ENCODE peak calls at places on chromosomes 6 and 20, in seven cellular contexts. Q, Y, C, R, M, J and A are unnamed samples.
A peak's percentile ranks its signal among the peaks of the same experiment; 100 is the strongest.

GRCh38 chr20:7859371-7859802 is 80.9 kb downstream of the HAO1 start:
- DNase-seq in Y (no peak), C (no peak), J (peak; percentile 70), Q (no peak), M (no peak), R (no peak), A (no peak)

GRCh38 chr6:154615483-154616025 is 105.1 kb upstream of the CNKSR3 start:
- DNase-seq in J (peak; percentile 60), M (peak; percentile 85), C (peak; percentile 73), R (peak; percentile 58), Q (peak; percentile 38), Y (peak; percentile 80), A (no peak)

GRCh38 chr20:64196831-64197418 is 32.7 kb downstream of the MYT1 start:
- DNase-seq in R (no peak), M (no peak), J (no peak), Q (no peak), C (no peak), Y (no peak), A (no peak)

GRCh38 chr6:25324076-25324762 is 45.0 kb downstream of the CARMIL1 start:
- DNase-seq in J (no peak), Q (no peak), M (no peak), Y (no peak), C (no peak), R (no peak), A (no peak)

GRCh38 chr6:119540417-119540816 is 190.9 kb upstream of the MAN1A1 start:
- DNase-seq in Y (no peak), Q (no peak), M (no peak), J (no peak), C (no peak), R (no peak), A (no peak)

GRCh38 chr6:119264854-119265397 is 84.6 kb downstream of the MAN1A1 start:
- DNase-seq in M (no peak), Q (no peak), J (no peak), Y (no peak), R (no peak), C (no peak), A (no peak)

GRCh38 chr6:134909701-134910595 is 40.0 kb downstream of the ALDH8A1 start:
- DNase-seq in Y (no peak), Q (no peak), M (no peak), J (no peak), C (no peak), R (no peak), A (no peak)

GRCh38 chr6:163438940-163439335 is 24.4 kb downstream of the QKI start:
- DNase-seq in Y (peak; percentile 64), R (peak; percentile 25), Q (peak; percentile 54), C (peak; percentile 27), M (no peak), J (no peak), A (peak; percentile 26)

DNA sequence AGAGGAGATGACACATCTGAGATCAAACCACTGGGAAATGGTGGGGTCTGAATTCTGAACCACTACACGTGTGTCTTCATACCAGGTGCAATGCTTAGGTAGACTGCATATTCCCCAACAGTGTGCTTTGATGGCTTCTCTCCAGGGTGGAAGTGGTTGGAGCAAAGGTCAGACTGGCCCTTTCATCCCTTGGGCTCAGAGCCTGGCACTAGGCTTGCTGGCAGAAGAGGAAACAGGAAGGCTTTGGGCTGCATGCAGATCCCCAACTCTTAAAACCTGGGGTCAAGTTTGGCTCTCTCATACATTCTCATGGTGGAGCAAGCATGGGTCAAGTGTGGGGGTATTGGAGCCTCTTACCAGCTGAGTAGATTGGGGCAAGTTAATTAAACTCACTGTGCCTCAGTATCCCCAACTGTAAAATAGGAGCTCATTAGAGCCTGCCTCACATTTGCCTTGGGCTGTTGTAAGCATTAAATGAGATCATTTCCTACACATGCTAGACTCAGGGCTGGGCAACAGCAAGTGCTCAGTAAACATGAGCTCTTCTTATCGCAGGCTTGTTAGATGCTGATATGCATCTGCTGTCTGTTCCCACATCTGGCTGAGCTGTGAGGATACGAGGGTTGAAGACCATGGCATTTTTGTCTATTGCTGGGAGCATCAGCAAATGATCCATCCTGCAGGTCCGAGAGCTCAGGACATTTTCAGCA is 51.6 kb upstream of the FAM83D start:
- DNase-seq in J (no peak), M (no peak), R (no peak), Y (no peak), Q (peak; percentile 53), C (no peak), A (no peak)
- TF ChIP-seq POLR2A in J (no peak), M (no peak), R (no peak), Y (no peak), Q (no peak), C (no peak), A (no peak)

DNA sequence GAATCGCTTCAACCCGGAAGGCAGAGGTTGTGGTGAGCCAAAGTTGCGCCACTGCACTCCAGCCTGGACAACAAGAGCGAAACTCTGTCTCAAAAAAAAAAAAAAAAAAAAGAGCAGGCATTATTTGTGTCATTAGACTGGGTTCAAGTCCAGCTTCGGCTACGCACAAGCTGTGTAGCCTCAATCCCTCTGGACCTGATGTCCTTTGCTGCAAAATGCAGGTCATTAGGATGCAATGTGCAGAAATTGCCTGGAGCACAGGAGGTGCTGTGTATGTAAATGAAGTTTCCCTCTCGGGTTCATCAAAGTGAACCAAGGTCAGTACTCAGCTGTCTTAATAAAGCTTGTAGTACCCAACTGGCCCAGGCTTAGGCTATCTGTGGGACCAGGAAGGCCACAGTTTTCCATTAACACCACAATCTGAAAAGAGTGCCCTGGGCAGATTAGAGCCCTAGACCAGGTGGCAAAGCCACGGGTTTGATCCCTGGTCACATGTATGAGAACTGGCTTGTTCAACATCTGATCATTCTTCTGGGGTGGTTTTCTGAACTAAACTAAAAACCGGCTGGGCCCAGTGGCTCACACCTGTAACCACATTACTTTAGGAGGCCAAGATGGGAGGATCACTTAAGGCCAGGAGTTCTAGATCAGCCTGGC is 155.3 kb downstream of the ZMYND8 start:
- DNase-seq in R (no peak), Y (no peak), M (no peak), C (no peak), J (no peak), Q (no peak), A (no peak)
- H3K4me1 ChIP-seq in R (no peaks in the 10 kb centered on the region), Y (no peaks in the 10 kb centered on the region), M (peaks cover 33% of the 10 kb centered on the region), C (no peaks in the 10 kb centered on the region), J (peaks cover 4% of the 10 kb centered on the region), Q (no peaks in the 10 kb centered on the region), A (no peaks in the 10 kb centered on the region)

GRCh38 chr6:162379762-162380409 is 347.7 kb downstream of the PRKN start:
- DNase-seq in J (no peak), Y (no peak), C (no peak), Q (no peak), M (no peak), R (no peak), A (no peak)
- H3K27ac ChIP-seq in J (no peak overlapping the region), Y (no peak overlapping the region), C (no peak overlapping the region), Q (no peak overlapping the region), M (no peak overlapping the region), R (no peak overlapping the region), A (no peak overlapping the region)

DNA sequence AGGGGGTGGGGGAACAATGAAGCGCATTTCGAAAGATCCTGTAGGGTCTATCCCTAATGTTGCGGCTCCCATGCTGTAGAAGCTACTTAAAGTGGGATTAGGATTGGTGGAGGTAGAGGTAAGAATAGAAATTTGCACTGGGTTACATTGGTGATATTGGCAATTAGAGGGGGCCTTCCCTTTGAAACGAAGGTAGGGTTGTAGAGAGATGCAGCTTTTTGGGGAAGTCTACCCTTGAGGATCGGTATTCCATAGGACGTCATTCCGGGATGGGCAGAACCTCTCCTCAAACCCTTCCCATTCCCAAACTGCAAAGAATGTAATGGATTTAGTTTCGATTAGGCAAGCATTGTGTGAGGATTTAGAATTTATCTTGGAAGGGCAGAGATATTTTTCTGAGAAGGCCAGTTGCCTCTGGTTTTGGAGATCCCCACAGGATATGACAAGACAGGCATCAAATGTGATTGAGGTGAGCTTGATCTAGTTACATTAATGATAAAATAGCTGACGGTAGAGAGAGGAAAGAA is 5.4 kb upstream of the ZNFX1 start:
- DNase-seq in R (no peak), J (no peak), C (no peak), Q (no peak), Y (no peak), M (no peak), A (no peak)
- TF ChIP-seq POLR2A in R (no peak), J (no peak), C (no peak), Q (no peak), Y (no peak), M (no peak), A (no peak)

DNA sequence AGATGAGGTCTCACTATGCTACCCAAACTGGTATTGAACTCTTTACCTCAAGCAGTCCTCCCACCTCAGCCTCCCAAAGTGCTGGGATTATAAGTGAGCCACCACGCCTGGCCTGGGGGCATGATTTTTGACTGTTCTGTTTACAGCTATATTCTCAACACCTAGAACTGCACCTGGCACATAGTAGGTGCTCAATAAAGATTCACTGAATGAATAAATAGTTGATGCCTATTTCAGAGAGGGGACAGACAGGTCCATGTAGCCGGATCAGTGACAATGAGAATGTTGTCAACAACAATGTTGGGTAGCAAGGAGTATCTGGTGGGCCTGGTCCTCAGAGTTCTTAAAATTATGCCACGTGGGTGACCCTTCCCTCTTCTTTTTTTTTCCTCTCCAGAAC is 8.9 kb downstream of the TRAF3IP2 start:
- DNase-seq in R (no peak), C (no peak), Q (no peak), M (no peak), Y (no peak), J (no peak), A (no peak)
- H3K4me1 ChIP-seq in R (peaks cover 12% of the 10 kb centered on the region), C (peaks cover 8% of the 10 kb centered on the region), Q (peaks cover 23% of the 10 kb centered on the region), M (peaks cover 37% of the 10 kb centered on the region), Y (peaks cover 6% of the 10 kb centered on the region), J (peaks cover 28% of the 10 kb centered on the region), A (peaks cover 20% of the 10 kb centered on the region)